ENCODE peak calls at places on chromosome 10, in five cellular contexts. C, V, U, Q and S are unnamed samples.

GRCh38 chr10:121999301-121999700 is 10.3 kb downstream of the TACC2 start:
- DNase-seq in C (no peak), V (no peak), U (no peak), Q (peak), S (no peak)

GRCh38 chr10:133129151-133129853 is 30.7 kb upstream of the KNDC1 start:
- DNase-seq in C (no peak), V (no peak), U (peak), Q (no peak), S (no peak)

GRCh38 chr10:59079386-59080226 is 96.8 kb upstream of the PHYHIPL start:
- DNase-seq in C (no peak), V (peak), U (no peak), Q (peak), S (peak)

GRCh38 chr10:68560916-68561691 is 967 bp downstream of the TET1 start:
- DNase-seq in C (peak), V (no peak), U (peak), Q (no peak), S (peak)

GRCh38 chr10:99742701-99743100 is 10.7 kb downstream of the CUTC start:
- DNase-seq in C (no peak), V (no peak), U (no peak), Q (peak), S (no peak)

GRCh38 chr10:103069453-103070331 is 123.4 kb downstream of the NT5C2 start:
- DNase-seq in C (peak), V (peak), U (peak), Q (peak), S (peak)

GRCh38 chr10:79149662-79150443 is 81.1 kb downstream of the ZMIZ1 start:
- DNase-seq in C (no peak), V (peak), U (peak), Q (peak), S (peak)

GRCh38 chr10:122490786-122491680 is 29.7 kb downstream of the HTRA1 start:
- DNase-seq in C (no peak), V (peak), U (peak), Q (no peak), S (peak)

GRCh38 chr10:46229144-46229563 is 57.6 kb upstream of the ANTXRL start:
- DNase-seq in C (peak), V (no peak), U (peak), Q (no peak), S (no peak)

GRCh38 chr10:27911645-27912044 is 87.2 kb downstream of the ODAD2 start:
- DNase-seq in C (peak), V (no peak), U (no peak), Q (no peak), S (no peak)

GRCh38 chr10:43824934-43825333 is 176.3 kb upstream of the ZNF32 start:
- DNase-seq in C (no peak), V (no peak), U (peak), Q (peak), S (no peak)

GRCh38 chr10:43218206-43218950 is 48.5 kb downstream of the RASGEF1A start:
- DNase-seq in C (no peak), V (peak), U (no peak), Q (no peak), S (peak)

GRCh38 chr10:6530211-6530840 is 49.8 kb downstream of the PRKCQ start:
- DNase-seq in C (no peak), V (no peak), U (peak), Q (no peak), S (no peak)

GRCh38 chr10:60661627-60662026 is 116.7 kb upstream of the CDK1 start:
- DNase-seq in C (no peak), V (no peak), U (no peak), Q (peak), S (peak)

GRCh38 chr10:72077275-72077990 is 10.9 kb downstream of the SPOCK2 start:
- DNase-seq in C (no peak), V (no peak), U (no peak), Q (no peak), S (no peak)

GRCh38 chr10:72081772-72082590 is 6.4 kb downstream of the SPOCK2 start:
- DNase-seq in C (no peak), V (peak), U (no peak), Q (no peak), S (peak)

GRCh38 chr10:72079356-72079755 is 9.0 kb downstream of the SPOCK2 start:
- DNase-seq in C (no peak), V (no peak), U (no peak), Q (no peak), S (no peak)

GRCh38 chr10:72081210-72081609 is 7.1 kb downstream of the SPOCK2 start:
- DNase-seq in C (no peak), V (no peak), U (no peak), Q (no peak), S (no peak)

GRCh38 chr10:72080042-72081035 is 8.0 kb downstream of the SPOCK2 start:
- DNase-seq in C (no peak), V (no peak), U (no peak), Q (no peak), S (no peak)
- H3K4me3 ChIP-seq in C (no peak), V (no peak), U (no peak), Q (no peak), S (no peak)

DNA sequence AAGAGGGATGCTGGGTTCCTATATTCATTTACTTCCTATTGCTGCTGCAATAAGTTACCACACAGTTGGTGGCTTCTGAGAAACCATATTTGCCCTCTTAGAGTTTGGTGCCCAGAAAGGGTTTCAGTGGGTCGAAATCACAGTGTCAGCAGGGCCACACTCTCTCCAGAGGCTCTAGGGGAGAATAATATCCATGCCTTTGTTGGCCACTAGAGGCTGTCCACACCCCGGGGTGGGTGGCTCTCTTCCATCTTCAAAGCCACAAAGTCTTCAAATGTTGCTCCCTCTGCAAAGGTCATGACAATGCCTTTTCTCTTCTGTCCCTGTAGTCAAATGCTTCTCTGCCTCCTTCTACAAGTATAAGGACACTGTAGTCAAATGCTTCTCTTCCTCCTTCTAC is 989.4 kb downstream of the CCSER2 start:
- DNase-seq in C (no peak), V (no peak), U (no peak), Q (no peak), S (no peak)
- TF ChIP-seq CTCF in C (no peak), V (no peak), U (no peak), Q (no peak), S (no peak)

GRCh38 chr10:86632951-86633350 is 21.4 kb upstream of the OPN4 start:
- DNase-seq in C (no peak), V (no peak), U (no peak), Q (no peak), S (no peak)

GRCh38 chr10:86630079-86630478 is 24.3 kb upstream of the OPN4 start:
- DNase-seq in C (peak), V (no peak), U (no peak), Q (no peak), S (no peak)

GRCh38 chr10:86635402-86635801 is 18.9 kb upstream of the OPN4 start:
- DNase-seq in C (no peak), V (peak), U (no peak), Q (peak), S (peak)

DNA sequence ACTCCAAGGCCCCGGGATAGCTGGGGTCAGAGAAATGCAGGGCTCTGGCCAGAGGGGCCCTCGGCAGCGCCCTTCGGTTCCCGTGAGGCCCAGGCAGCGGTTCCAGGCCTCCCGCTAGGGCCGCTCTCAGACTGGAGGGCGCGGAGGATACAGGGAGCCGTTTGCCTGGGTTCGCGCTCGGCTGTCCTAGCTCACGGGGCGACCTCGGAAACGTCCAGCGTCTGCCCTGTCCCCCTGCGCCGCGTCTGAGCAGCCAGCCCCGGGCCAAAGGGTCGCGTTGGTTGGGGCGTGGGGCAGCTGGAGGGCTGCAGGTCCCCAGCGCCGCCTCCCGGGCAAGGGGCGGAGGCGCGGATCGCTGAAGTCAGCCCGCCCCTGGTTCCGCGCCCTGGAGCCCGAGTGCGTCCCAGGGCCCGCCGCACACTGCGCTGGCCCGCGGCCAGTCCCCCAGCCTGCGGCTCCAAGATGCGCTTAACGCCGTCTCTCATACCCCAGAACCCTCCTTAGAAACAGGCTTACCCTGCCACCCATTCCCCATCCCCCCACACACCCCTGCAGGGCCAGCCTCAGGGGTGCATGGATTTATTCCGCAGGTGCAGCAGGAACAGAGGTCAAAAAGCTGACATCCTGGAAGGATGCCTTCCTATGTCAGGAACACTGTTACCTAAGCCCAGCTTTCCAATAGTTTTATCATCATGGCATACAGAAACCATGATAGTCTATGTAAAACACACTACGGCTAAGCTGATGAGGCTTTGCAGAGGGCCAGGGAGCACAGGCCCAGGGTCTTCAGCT is 22.1 kb upstream of the OPN4 start:
- DNase-seq in C (peak), V (no peak), U (no peak), Q (no peak), S (no peak)
- H3K4me3 ChIP-seq in C (no peak), V (no peak), U (peak), Q (peak), S (peak)

DNA sequence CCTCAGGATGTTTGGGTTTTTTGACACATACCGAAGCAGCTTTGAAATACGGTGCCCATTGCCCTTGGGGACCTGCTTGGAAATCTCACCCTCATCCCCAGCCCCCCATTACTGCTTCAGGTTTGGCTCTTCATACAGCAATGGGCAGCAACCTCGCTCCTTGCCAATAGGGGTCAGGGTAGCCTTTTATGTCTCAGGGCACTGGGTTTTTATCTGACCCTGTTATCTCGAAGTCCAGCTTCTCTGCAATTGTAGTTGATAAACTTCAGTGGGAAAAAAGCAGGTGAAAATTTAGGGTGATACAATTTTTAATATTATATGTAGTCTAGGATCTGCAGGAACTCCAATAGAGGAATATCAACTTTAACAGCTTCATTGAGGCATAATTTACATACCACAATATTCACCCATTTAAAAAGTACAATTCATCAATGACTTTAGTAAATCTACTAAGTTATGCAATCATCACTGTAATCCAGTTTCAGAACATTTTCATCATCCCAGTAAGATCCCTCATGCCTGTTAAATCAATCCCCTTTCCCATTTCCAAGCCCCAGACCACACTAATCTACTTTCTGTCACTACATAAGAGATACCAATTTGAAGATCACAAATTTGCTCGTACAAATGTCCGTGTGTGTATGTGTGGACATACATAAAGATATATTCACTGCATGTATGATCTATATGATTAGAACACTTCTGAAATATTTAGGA is 386.2 kb downstream of the KCNMA1 start:
- DNase-seq in C (peak), V (peak), U (no peak), Q (no peak), S (peak)
- TF ChIP-seq CTCF in C (peak), V (peak), U (no peak), Q (peak), S (peak)